ENCODE peak calls at places on chromosomes 2 and 18, in eight cellular contexts. One of them, this sample, is unnamed.

GRCh38 chr2:200616656-200617055 is 30.8 kb downstream of the AOX1 start:
- DNase-seq in AG10803: peak
- DNase-seq in foreskin fibroblast: no peak
- DNase-seq in choroid plexus epithelial cell: peak
- DNase-seq in OCI-LY7: no peak
- DNase-seq in neural progenitor cell: no peak
- DNase-seq in CD8-positive, alpha-beta T cell: no peak
- DNase-seq in nephron progenitor cell: no peak
- DNase-seq in this sample: no peak

GRCh38 chr18:7623681-7624080 is 56.6 kb downstream of the PTPRM start:
- DNase-seq in neural progenitor cell: no peak
- DNase-seq in choroid plexus epithelial cell: no peak
- DNase-seq in CD8-positive, alpha-beta T cell: no peak
- DNase-seq in OCI-LY7: no peak
- DNase-seq in foreskin fibroblast: no peak
- DNase-seq in AG10803: no peak
- DNase-seq in nephron progenitor cell: no peak
- DNase-seq in this sample: no peak

GRCh38 chr2:121346886-121347285 is 61.9 kb upstream of the TFCP2L1 start:
- DNase-seq in neural progenitor cell: no peak
- DNase-seq in foreskin fibroblast: no peak
- DNase-seq in CD8-positive, alpha-beta T cell: no peak
- DNase-seq in AG10803: no peak
- DNase-seq in OCI-LY7: no peak
- DNase-seq in choroid plexus epithelial cell: no peak
- DNase-seq in nephron progenitor cell: no peak
- DNase-seq in this sample: no peak

GRCh38 chr2:154681741-154682140 is 16.8 kb upstream of the KCNJ3 start:
- DNase-seq in OCI-LY7: no peak
- DNase-seq in AG10803: no peak
- DNase-seq in CD8-positive, alpha-beta T cell: no peak
- DNase-seq in foreskin fibroblast: no peak
- DNase-seq in neural progenitor cell: no peak
- DNase-seq in nephron progenitor cell: no peak
- DNase-seq in choroid plexus epithelial cell: no peak
- DNase-seq in this sample: no peak

GRCh38 chr18:36127866-36128845 is 984 bp downstream of the SLC39A6 start:
- DNase-seq in OCI-LY7: no peak
- DNase-seq in neural progenitor cell: peak
- DNase-seq in foreskin fibroblast: peak
- DNase-seq in AG10803: peak
- DNase-seq in CD8-positive, alpha-beta T cell: no peak
- DNase-seq in choroid plexus epithelial cell: peak
- DNase-seq in nephron progenitor cell: peak
- DNase-seq in this sample: no peak

GRCh38 chr2:20560891-20561702 is 89.8 kb downstream of the HS1BP3 start:
- DNase-seq in neural progenitor cell: no peak
- DNase-seq in choroid plexus epithelial cell: no peak
- DNase-seq in nephron progenitor cell: no peak
- DNase-seq in CD8-positive, alpha-beta T cell: no peak
- DNase-seq in OCI-LY7: no peak
- DNase-seq in AG10803: no peak
- DNase-seq in foreskin fibroblast: no peak
- DNase-seq in this sample: no peak

GRCh38 chr18:58228176-58228575 is 184.2 kb downstream of the NEDD4L start:
- DNase-seq in neural progenitor cell: no peak
- DNase-seq in foreskin fibroblast: no peak
- DNase-seq in CD8-positive, alpha-beta T cell: no peak
- DNase-seq in choroid plexus epithelial cell: no peak
- DNase-seq in OCI-LY7: no peak
- DNase-seq in AG10803: no peak
- DNase-seq in nephron progenitor cell: no peak
- DNase-seq in this sample: no peak

GRCh38 chr18:58579561-58580047 is 49.3 kb downstream of the ALPK2 start:
- DNase-seq in choroid plexus epithelial cell: peak
- DNase-seq in neural progenitor cell: no peak
- DNase-seq in foreskin fibroblast: peak
- DNase-seq in CD8-positive, alpha-beta T cell: no peak
- DNase-seq in AG10803: peak
- DNase-seq in OCI-LY7: no peak
- DNase-seq in nephron progenitor cell: no peak
- DNase-seq in this sample: no peak

GRCh38 chr18:38851526-38851925 is 1285.9 kb upstream of the CELF4 start:
- DNase-seq in nephron progenitor cell: no peak
- DNase-seq in AG10803: no peak
- DNase-seq in neural progenitor cell: no peak
- DNase-seq in choroid plexus epithelial cell: no peak
- DNase-seq in foreskin fibroblast: no peak
- DNase-seq in OCI-LY7: no peak
- DNase-seq in CD8-positive, alpha-beta T cell: no peak
- DNase-seq in this sample: no peak

GRCh38 chr2:178282075-178282474 is 87.8 kb downstream of the OSBPL6 start:
- DNase-seq in neural progenitor cell: no peak
- DNase-seq in CD8-positive, alpha-beta T cell: no peak
- DNase-seq in foreskin fibroblast: peak
- DNase-seq in nephron progenitor cell: no peak
- DNase-seq in OCI-LY7: no peak
- DNase-seq in choroid plexus epithelial cell: peak
- DNase-seq in AG10803: peak
- DNase-seq in this sample: no peak

GRCh38 chr18:8088626-8089025 is 520.6 kb upstream of the RAB12 start:
- DNase-seq in choroid plexus epithelial cell: no peak
- DNase-seq in neural progenitor cell: no peak
- DNase-seq in foreskin fibroblast: no peak
- DNase-seq in AG10803: no peak
- DNase-seq in CD8-positive, alpha-beta T cell: no peak
- DNase-seq in OCI-LY7: no peak
- DNase-seq in nephron progenitor cell: no peak
- DNase-seq in this sample: no peak

GRCh38 chr2:202069189-202070050 is 3.6 kb upstream of the KIAA2012 start:
- DNase-seq in nephron progenitor cell: no peak
- DNase-seq in AG10803: peak
- DNase-seq in OCI-LY7: no peak
- DNase-seq in neural progenitor cell: no peak
- DNase-seq in CD8-positive, alpha-beta T cell: no peak
- DNase-seq in choroid plexus epithelial cell: no peak
- DNase-seq in foreskin fibroblast: no peak
- DNase-seq in this sample: no peak

GRCh38 chr2:26495705-26496271 is 17.9 kb upstream of the OTOF start:
- DNase-seq in neural progenitor cell: peak
- DNase-seq in CD8-positive, alpha-beta T cell: no peak
- DNase-seq in AG10803: no peak
- DNase-seq in nephron progenitor cell: no peak
- DNase-seq in foreskin fibroblast: no peak
- DNase-seq in OCI-LY7: no peak
- DNase-seq in choroid plexus epithelial cell: no peak
- DNase-seq in this sample: no peak

GRCh38 chr18:76416935-76417334 is 78.1 kb downstream of the ZNF516 start:
- DNase-seq in choroid plexus epithelial cell: peak
- DNase-seq in foreskin fibroblast: peak
- DNase-seq in OCI-LY7: no peak
- DNase-seq in CD8-positive, alpha-beta T cell: no peak
- DNase-seq in AG10803: peak
- DNase-seq in neural progenitor cell: no peak
- DNase-seq in nephron progenitor cell: no peak
- DNase-seq in this sample: no peak

GRCh38 chr2:76387294-76387693 is 676.6 kb upstream of the GCFC2 start:
- DNase-seq in neural progenitor cell: no peak
- DNase-seq in AG10803: no peak
- DNase-seq in foreskin fibroblast: no peak
- DNase-seq in CD8-positive, alpha-beta T cell: no peak
- DNase-seq in choroid plexus epithelial cell: no peak
- DNase-seq in nephron progenitor cell: no peak
- DNase-seq in OCI-LY7: no peak
- DNase-seq in this sample: no peak

DNA sequence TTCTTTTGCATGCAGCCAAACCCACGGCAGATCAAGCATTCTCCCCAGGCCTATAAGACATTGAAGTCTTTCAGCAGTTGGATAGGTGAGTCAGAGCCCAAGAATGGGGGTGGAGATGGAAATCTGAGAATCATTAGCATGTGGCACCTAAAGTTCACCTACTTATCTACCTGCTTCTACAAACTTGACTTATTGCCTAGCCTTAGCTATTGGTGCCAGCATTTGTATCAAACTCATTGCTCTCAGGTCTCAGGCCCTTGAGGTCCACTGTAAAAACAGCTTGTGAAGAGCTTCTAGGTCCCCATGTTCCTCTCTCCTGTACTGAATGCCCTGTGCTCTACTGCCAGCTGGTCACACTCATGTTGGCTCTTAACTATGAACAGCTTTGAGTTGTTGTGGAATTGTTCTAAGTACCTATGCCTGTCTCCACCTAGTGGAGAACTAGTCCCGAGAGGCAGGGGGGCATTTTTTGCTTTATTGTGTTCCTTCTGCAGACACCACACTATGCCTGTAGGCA is 278.4 kb upstream of the SPRED2 start:
- DNase-seq in CD8-positive, alpha-beta T cell: no peak
- DNase-seq in choroid plexus epithelial cell: peak
- DNase-seq in foreskin fibroblast: peak
- DNase-seq in AG10803: peak
- DNase-seq in neural progenitor cell: peak
- DNase-seq in nephron progenitor cell: no peak
- DNase-seq in OCI-LY7: peak
- DNase-seq in this sample: no peak
- TF ChIP-seq CTCF in CD8-positive, alpha-beta T cell: no peak
- TF ChIP-seq CTCF in choroid plexus epithelial cell: peak
- TF ChIP-seq CTCF in foreskin fibroblast: peak
- TF ChIP-seq CTCF in AG10803: peak
- TF ChIP-seq CTCF in neural progenitor cell: peak
- TF ChIP-seq CTCF in nephron progenitor cell: no peak
- TF ChIP-seq CTCF in OCI-LY7: peak
- TF ChIP-seq CTCF in this sample: no peak

DNA sequence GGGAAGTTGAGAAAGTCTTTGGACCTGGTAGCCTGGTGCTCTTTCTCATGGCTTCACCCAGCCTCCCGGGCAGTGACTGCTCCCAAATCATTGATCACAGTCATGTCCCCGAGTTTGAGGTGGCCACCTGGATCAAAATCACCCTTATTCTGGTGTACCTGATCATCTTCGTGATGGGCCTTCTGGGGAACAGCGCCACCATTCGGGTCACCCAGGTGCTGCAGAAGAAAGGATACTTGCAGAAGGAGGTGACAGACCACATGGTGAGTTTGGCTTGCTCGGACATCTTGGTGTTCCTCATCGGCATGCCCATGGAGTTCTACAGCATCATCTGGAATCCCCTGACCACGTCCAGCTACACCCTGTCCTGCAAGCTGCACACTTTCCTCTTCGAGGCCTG is 391 bp downstream of the GPR39 start:
- DNase-seq in CD8-positive, alpha-beta T cell: no peak
- DNase-seq in foreskin fibroblast: no peak
- DNase-seq in nephron progenitor cell: no peak
- DNase-seq in AG10803: no peak
- DNase-seq in neural progenitor cell: no peak
- DNase-seq in OCI-LY7: no peak
- DNase-seq in choroid plexus epithelial cell: no peak
- DNase-seq in this sample: no peak
- TF ChIP-seq CTCF in CD8-positive, alpha-beta T cell: no peak
- TF ChIP-seq CTCF in foreskin fibroblast: no peak
- TF ChIP-seq CTCF in nephron progenitor cell: no peak
- TF ChIP-seq CTCF in AG10803: peak
- TF ChIP-seq CTCF in neural progenitor cell: no peak
- TF ChIP-seq CTCF in OCI-LY7: peak
- TF ChIP-seq CTCF in choroid plexus epithelial cell: peak
- TF ChIP-seq CTCF in this sample: no peak

GRCh38 chr2:2843969-2844548 is 513.0 kb upstream of the MYT1L start:
- DNase-seq in AG10803: no peak
- DNase-seq in nephron progenitor cell: no peak
- DNase-seq in foreskin fibroblast: no peak
- DNase-seq in OCI-LY7: peak
- DNase-seq in choroid plexus epithelial cell: no peak
- DNase-seq in neural progenitor cell: no peak
- DNase-seq in CD8-positive, alpha-beta T cell: no peak
- DNase-seq in this sample: no peak

GRCh38 chr2:2846379-2847130 is 515.5 kb upstream of the MYT1L start:
- DNase-seq in nephron progenitor cell: peak
- DNase-seq in CD8-positive, alpha-beta T cell: no peak
- DNase-seq in foreskin fibroblast: no peak
- DNase-seq in OCI-LY7: no peak
- DNase-seq in AG10803: no peak
- DNase-seq in neural progenitor cell: no peak
- DNase-seq in choroid plexus epithelial cell: no peak
- DNase-seq in this sample: no peak

GRCh38 chr2:2845796-2846315 is 514.8 kb upstream of the MYT1L start:
- DNase-seq in neural progenitor cell: no peak
- DNase-seq in AG10803: no peak
- DNase-seq in OCI-LY7: no peak
- DNase-seq in CD8-positive, alpha-beta T cell: no peak
- DNase-seq in choroid plexus epithelial cell: no peak
- DNase-seq in nephron progenitor cell: no peak
- DNase-seq in foreskin fibroblast: no peak
- DNase-seq in this sample: no peak

GRCh38 chr2:2847131-2847740 is 516.2 kb upstream of the MYT1L start:
- DNase-seq in AG10803: no peak
- DNase-seq in neural progenitor cell: no peak
- DNase-seq in foreskin fibroblast: no peak
- DNase-seq in choroid plexus epithelial cell: no peak
- DNase-seq in OCI-LY7: no peak
- DNase-seq in nephron progenitor cell: no peak
- DNase-seq in CD8-positive, alpha-beta T cell: no peak
- DNase-seq in this sample: no peak

DNA sequence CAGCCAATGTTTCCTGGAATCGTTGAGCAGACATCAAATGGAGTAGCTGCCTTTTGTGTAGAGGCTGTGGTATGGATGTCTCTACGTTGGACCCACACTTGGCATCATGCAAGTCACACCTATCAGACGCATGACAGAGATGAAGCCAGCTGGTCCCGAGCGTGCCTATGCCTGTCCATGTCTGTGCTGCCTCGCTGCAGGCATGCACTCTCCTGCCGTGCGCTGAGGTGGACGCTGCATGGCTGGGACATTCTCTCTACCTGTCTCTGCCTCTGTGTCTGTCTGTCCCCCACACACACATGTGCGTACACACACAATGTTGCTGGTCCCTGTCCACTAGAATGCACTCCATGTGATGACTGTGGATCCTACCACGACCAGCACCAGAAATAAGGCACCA is 514.2 kb upstream of the MYT1L start:
- DNase-seq in neural progenitor cell: no peak
- DNase-seq in nephron progenitor cell: no peak
- DNase-seq in CD8-positive, alpha-beta T cell: no peak
- DNase-seq in foreskin fibroblast: no peak
- DNase-seq in OCI-LY7: no peak
- DNase-seq in AG10803: no peak
- DNase-seq in choroid plexus epithelial cell: no peak
- DNase-seq in this sample: no peak
- TF ChIP-seq CTCF in neural progenitor cell: no peak
- TF ChIP-seq CTCF in nephron progenitor cell: no peak
- TF ChIP-seq CTCF in CD8-positive, alpha-beta T cell: no peak
- TF ChIP-seq CTCF in foreskin fibroblast: no peak
- TF ChIP-seq CTCF in OCI-LY7: no peak
- TF ChIP-seq CTCF in AG10803: no peak
- TF ChIP-seq CTCF in choroid plexus epithelial cell: no peak
- TF ChIP-seq CTCF in this sample: no peak

DNA sequence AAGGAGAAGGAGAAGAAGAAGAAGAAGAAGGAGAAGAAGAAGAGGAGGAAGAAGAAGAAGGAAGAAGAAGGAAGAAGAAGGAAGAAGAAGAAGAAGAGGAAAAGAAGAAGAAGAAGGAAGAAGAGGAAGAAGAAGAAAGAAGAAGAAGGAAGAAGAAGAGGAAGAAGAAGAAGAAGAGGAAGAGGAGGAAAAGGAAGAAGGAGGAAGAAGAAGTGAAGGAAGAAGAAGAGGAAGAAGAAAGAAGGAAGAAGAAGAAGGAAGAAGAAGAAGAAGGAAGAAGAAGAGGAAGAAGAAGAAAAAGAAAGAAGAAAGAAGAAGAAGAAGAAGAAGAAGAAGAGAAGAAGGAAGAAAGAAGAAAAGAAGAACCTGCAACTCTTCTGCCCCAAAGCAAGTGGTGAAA is 942.0 kb downstream of the DPP10 start:
- DNase-seq in AG10803: no peak
- DNase-seq in neural progenitor cell: no peak
- DNase-seq in OCI-LY7: no peak
- DNase-seq in CD8-positive, alpha-beta T cell: no peak
- DNase-seq in nephron progenitor cell: no peak
- DNase-seq in foreskin fibroblast: no peak
- DNase-seq in choroid plexus epithelial cell: no peak
- DNase-seq in this sample: no peak
- TF ChIP-seq CTCF in AG10803: no peak
- TF ChIP-seq CTCF in neural progenitor cell: no peak
- TF ChIP-seq CTCF in OCI-LY7: no peak
- TF ChIP-seq CTCF in CD8-positive, alpha-beta T cell: no peak
- TF ChIP-seq CTCF in nephron progenitor cell: no peak
- TF ChIP-seq CTCF in foreskin fibroblast: no peak
- TF ChIP-seq CTCF in choroid plexus epithelial cell: no peak
- TF ChIP-seq CTCF in this sample: no peak